ENCODE peak calls at places on chromosome 1, in eight cellular contexts. A is amniotic stem cell, X is PC-3, D is EH, V is progenitor cell of endocrine pancreas, C is HCT116, E is non-pigmented ciliary epithelial cell, P is GM13977. U is an unnamed sample.

GRCh38 chr1:44347280-44347679 is 7.8 kb downstream of the ERI3 start:
- DNase-seq in A (no peak), X (no peak), D (peak), V (no peak), C (no peak), E (no peak), P (no peak), U (no peak)

GRCh38 chr1:159079518-159079917 is 3.0 kb upstream of the AIM2 start:
- DNase-seq in A (no peak), X (no peak), D (no peak), V (no peak), C (no peak), E (no peak), P (no peak), U (no peak)

GRCh38 chr1:93080424-93080823 is 1.3 kb downstream of the MTF2 start:
- DNase-seq in A (peak), X (peak), D (peak), V (no peak), C (peak), E (no peak), P (peak), U (no peak)

GRCh38 chr1:197314672-197315071 is 46.6 kb downstream of the CRB1 start:
- DNase-seq in A (no peak), X (no peak), D (peak), V (no peak), C (no peak), E (no peak), P (no peak), U (no peak)

GRCh38 chr1:8439015-8439702 is 121.2 kb downstream of the SLC45A1 start:
- DNase-seq in A (peak), X (no peak), D (peak), V (no peak), C (no peak), E (peak), P (peak), U (peak)

GRCh38 chr1:12112711-12113161 is 49.6 kb downstream of the TNFRSF8 start:
- DNase-seq in A (no peak), X (no peak), D (peak), V (no peak), C (no peak), E (no peak), P (no peak), U (peak)

GRCh38 chr1:218463194-218464156 is 118.3 kb downstream of the TGFB2 start:
- DNase-seq in A (no peak), X (peak), D (peak), V (no peak), C (no peak), E (no peak), P (no peak), U (peak)

GRCh38 chr1:11045428-11046269 is 1.4 kb downstream of the MASP2 start:
- DNase-seq in A (no peak), X (no peak), D (no peak), V (no peak), C (no peak), E (no peak), P (no peak), U (no peak)

GRCh38 chr1:17437260-17438175 is 2.0 kb downstream of the RCC2 start:
- DNase-seq in A (no peak), X (peak), D (peak), V (peak), C (no peak), E (no peak), P (peak), U (peak)

GRCh38 chr1:67618285-67619018 is 66.5 kb upstream of the GADD45A start:
- DNase-seq in A (peak), X (peak), D (peak), V (no peak), C (no peak), E (peak), P (no peak), U (peak)

GRCh38 chr1:80673935-80674597 is 1126.7 kb upstream of the ADGRL2 start:
- DNase-seq in A (no peak), X (no peak), D (no peak), V (no peak), C (no peak), E (no peak), P (no peak), U (no peak)

GRCh38 chr1:159962176-159962575 is 8.1 kb upstream of the SLAMF9 start:
- DNase-seq in A (no peak), X (no peak), D (no peak), V (no peak), C (no peak), E (no peak), P (no peak), U (no peak)

GRCh38 chr1:17594026-17594425 is 54.5 kb downstream of the ARHGEF10L start:
- DNase-seq in A (no peak), X (no peak), D (peak), V (no peak), C (no peak), E (no peak), P (no peak), U (no peak)

GRCh38 chr1:16012590-16013219 is 5.1 kb downstream of the HSPB7 start:
- DNase-seq in A (no peak), X (peak), D (peak), V (peak), C (peak), E (no peak), P (peak), U (peak)

GRCh38 chr1:164602480-164603093 is 43.6 kb downstream of the PBX1 start:
- DNase-seq in A (peak), X (peak), D (peak), V (no peak), C (no peak), E (no peak), P (no peak), U (peak)

GRCh38 chr1:198622532-198623218 is 16.2 kb upstream of the PTPRC start:
- DNase-seq in A (no peak), X (no peak), D (no peak), V (no peak), C (no peak), E (no peak), P (no peak), U (no peak)

GRCh38 chr1:182784556-182785171 is 4.9 kb upstream of the NPL start:
- DNase-seq in A (peak), X (peak), D (peak), V (no peak), C (peak), E (peak), P (peak), U (no peak)

GRCh38 chr1:24920155-24920925 is 9.7 kb downstream of the RUNX3 start:
- DNase-seq in A (no peak), X (no peak), D (peak), V (no peak), C (no peak), E (no peak), P (no peak), U (no peak)

GRCh38 chr1:36420409-36420808 is 22.7 kb upstream of the LSM10 start:
- DNase-seq in A (no peak), X (no peak), D (peak), V (no peak), C (no peak), E (no peak), P (no peak), U (no peak)

GRCh38 chr1:152026895-152027294 is 9.9 kb downstream of the S100A11 start:
- DNase-seq in A (no peak), X (no peak), D (peak), V (no peak), C (no peak), E (no peak), P (no peak), U (no peak)

GRCh38 chr1:211639500-211640361 is 35.7 kb downstream of the NEK2 start:
- DNase-seq in A (peak), X (peak), D (peak), V (no peak), C (no peak), E (peak), P (no peak), U (no peak)

GRCh38 chr1:13600762-13601483 is 17.3 kb downstream of the PDPN start:
- DNase-seq in A (no peak), X (peak), D (no peak), V (no peak), C (no peak), E (no peak), P (no peak), U (no peak)

GRCh38 chr1:3462356-3463012 is 8.0 kb downstream of the ARHGEF16 start:
- DNase-seq in A (no peak), X (no peak), D (no peak), V (no peak), C (no peak), E (no peak), P (no peak), U (peak)

GRCh38 chr1:203992440-203992839 is 80.5 kb upstream of the SOX13 start:
- DNase-seq in A (no peak), X (peak), D (no peak), V (no peak), C (no peak), E (no peak), P (no peak), U (no peak)

GRCh38 chr1:183449223-183449770 is 23.0 kb upstream of the SMG7 start:
- DNase-seq in A (no peak), X (no peak), D (no peak), V (no peak), C (no peak), E (no peak), P (no peak), U (no peak)

GRCh38 chr1:76726251-76726650 is 141.0 kb upstream of the ST6GALNAC5 start:
- DNase-seq in A (no peak), X (no peak), D (no peak), V (no peak), C (no peak), E (no peak), P (no peak), U (no peak)

GRCh38 chr1:202685671-202686070 is 24.6 kb downstream of the SYT2 start:
- DNase-seq in A (no peak), X (no peak), D (no peak), V (no peak), C (no peak), E (no peak), P (no peak), U (no peak)

GRCh38 chr1:21238141-21238800 is 52.0 kb downstream of the ECE1 start:
- DNase-seq in A (peak), X (peak), D (peak), V (no peak), C (no peak), E (no peak), P (no peak), U (peak)

U was measured in right cardiac atrium.